ENCODE peak calls at places on chromosomes 7 and 10, in five cellular contexts. Q is PC-9, D is PC-3, N is HL-60, E is Peyer's patch. R is an unnamed sample.

GRCh38 chr10:88880287-88881094 is 446 bp downstream of the STAMBPL1 start:
- DNase-seq in Q (peak; percentile 49), D (peak; percentile 79), N (peak; percentile 68), E (peak; percentile 90), R (peak; percentile 97)

GRCh38 chr7:155534691-155535090 is 11.7 kb downstream of the CNPY1 start:
- DNase-seq in Q (no peak), D (no peak), N (no peak), E (no peak), R (no peak)

GRCh38 chr7:142357953-142358520 is 100.2 kb upstream of the PRSS58 start:
- DNase-seq in Q (peak; percentile 75), D (peak; percentile 78), N (peak; percentile 44), E (no peak), R (peak; percentile 68)

GRCh38 chr7:4226166-4226857 is 455.8 kb upstream of the FOXK1 start:
- DNase-seq in Q (no peak), D (peak; percentile 8), N (no peak), E (no peak), R (no peak)

GRCh38 chr7:106010866-106011265 is 47.8 kb downstream of the CDHR3 start:
- DNase-seq in Q (no peak), D (no peak), N (no peak), E (no peak), R (no peak)

GRCh38 chr10:48506147-48506917 is 98.5 kb downstream of the ARHGAP22 start:
- DNase-seq in Q (no peak), D (peak; percentile 83), N (no peak), E (no peak), R (peak; percentile 66)

GRCh38 chr7:1725199-1725701 is 55.2 kb downstream of the ELFN1 start:
- DNase-seq in Q (no peak), D (no peak), N (no peak), E (no peak), R (no peak)

GRCh38 chr7:30755384-30756154 is 3.6 kb downstream of the INMT start:
- DNase-seq in Q (no peak), D (no peak), N (no peak), E (no peak), R (no peak)

GRCh38 chr10:31741473-31741872 is 187.2 kb downstream of the ARHGAP12 start:
- DNase-seq in Q (no peak), D (no peak), N (no peak), E (no peak), R (no peak)

GRCh38 chr10:16732376-16732775 is 84.8 kb downstream of the RSU1 start:
- DNase-seq in Q (no peak), D (peak; percentile 1), N (no peak), E (no peak), R (no peak)

GRCh38 chr7:67019562-67020390 is 23.1 kb downstream of the TYW1 start:
- DNase-seq in Q (no peak), D (peak; percentile 76), N (no peak), E (no peak), R (no peak)

GRCh38 chr7:144063710-144064109 is 5.9 kb upstream of the OR2A25 start:
- DNase-seq in Q (no peak), D (no peak), N (no peak), E (no peak), R (peak; percentile 13)

GRCh38 chr7:122887198-122887597 is 938 bp upstream of the CADPS2 start:
- DNase-seq in Q (peak; percentile 70), D (peak; percentile 64), N (no peak), E (peak; percentile 65), R (peak; percentile 57)

GRCh38 chr7:66631471-66631870 is 2.8 kb downstream of the KCTD7 start:
- DNase-seq in Q (no peak), D (no peak), N (no peak), E (no peak), R (peak; percentile 26)

GRCh38 chr7:133230591-133231194 is 22.2 kb upstream of the EXOC4 start:
- DNase-seq in Q (no peak), D (peak; percentile 75), N (no peak), E (no peak), R (peak; percentile 61)

GRCh38 chr10:97210576-97210975 is 24.8 kb upstream of the SLIT1 start:
- DNase-seq in Q (no peak), D (peak; percentile 81), N (peak; percentile 34), E (peak; percentile 74), R (peak; percentile 79)

GRCh38 chr7:94401411-94401810 is 6.7 kb downstream of the COL1A2 start:
- DNase-seq in Q (no peak), D (no peak), N (no peak), E (no peak), R (no peak)

GRCh38 chr7:106588576-106589494 is 72.1 kb downstream of the CCDC71L start:
- DNase-seq in Q (peak; percentile 69), D (no peak), N (no peak), E (no peak), R (no peak)

GRCh38 chr7:455110-455928 is 64.3 kb downstream of the PDGFA start:
- DNase-seq in Q (no peak), D (no peak), N (no peak), E (no peak), R (no peak)

GRCh38 chr7:159144756-159145543 is at the start of gene VIPR2:
- DNase-seq in Q (no peak), D (no peak), N (no peak), E (no peak), R (no peak)

GRCh38 chr7:27073066-27073465 is 22.7 kb downstream of the HOXA1 start:
- DNase-seq in Q (peak; percentile 77), D (peak; percentile 82), N (no peak), E (no peak), R (no peak)

GRCh38 chr10:8278099-8278498 is 223.6 kb downstream of the GATA3 start:
- DNase-seq in Q (no peak), D (no peak), N (no peak), E (no peak), R (no peak)

GRCh38 chr7:50214141-50214670 is 90.3 kb upstream of the IKZF1 start:
- DNase-seq in Q (no peak), D (no peak), N (no peak), E (no peak), R (no peak)

GRCh38 chr7:50212016-50212325 is 92.5 kb upstream of the IKZF1 start:
- DNase-seq in Q (no peak), D (no peak), N (no peak), E (no peak), R (no peak)

GRCh38 chr7:50214771-50215170 is 89.7 kb upstream of the IKZF1 start:
- DNase-seq in Q (no peak), D (no peak), N (no peak), E (no peak), R (no peak)

GRCh38 chr7:50212666-50213621 is 91.6 kb upstream of the IKZF1 start:
- DNase-seq in Q (no peak), D (no peak), N (no peak), E (no peak), R (no peak)

DNA sequence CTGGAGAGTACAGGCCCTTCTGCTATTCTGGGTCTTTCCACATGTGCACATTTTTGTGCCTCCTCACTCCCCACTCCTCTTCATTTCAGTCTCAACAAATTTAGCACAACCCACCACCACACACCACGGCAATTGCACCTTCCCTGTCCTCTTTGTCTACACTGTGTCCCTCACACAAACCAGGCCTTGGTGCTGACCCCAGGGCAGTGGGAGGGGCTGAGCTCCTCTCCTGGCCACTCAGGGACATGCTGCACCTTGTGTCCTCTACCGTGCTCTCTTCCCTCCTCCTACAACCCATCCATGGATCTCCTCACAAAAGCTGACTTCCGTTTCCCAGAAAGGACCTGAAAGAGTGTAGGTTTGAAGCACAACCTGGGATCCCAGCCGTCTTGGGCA is 90.9 kb upstream of the IKZF1 start:
- DNase-seq in Q (no peak), D (no peak), N (no peak), E (no peak), R (no peak)
- H3K4me3 ChIP-seq in Q (no peak overlapping the region), D (no peak overlapping the region), N (no peak overlapping the region), E (no peak overlapping the region), R (no peak overlapping the region)

GRCh38 chr7:16460789-16461465 is 4.6 kb downstream of the SOSTDC1 start:
- DNase-seq in Q (no peak), D (no peak), N (no peak), E (no peak), R (no peak)

GRCh38 chr7:16465469-16466086 is at the start of gene SOSTDC1:
- DNase-seq in Q (no peak), D (peak; percentile 13), N (no peak), E (no peak), R (no peak)

GRCh38 chr7:16462618-16463017 is 2.9 kb downstream of the SOSTDC1 start:
- DNase-seq in Q (no peak), D (no peak), N (no peak), E (no peak), R (no peak)

GRCh38 chr7:16463520-16463919 is 2.0 kb downstream of the SOSTDC1 start:
- DNase-seq in Q (no peak), D (no peak), N (no peak), E (no peak), R (no peak)

DNA sequence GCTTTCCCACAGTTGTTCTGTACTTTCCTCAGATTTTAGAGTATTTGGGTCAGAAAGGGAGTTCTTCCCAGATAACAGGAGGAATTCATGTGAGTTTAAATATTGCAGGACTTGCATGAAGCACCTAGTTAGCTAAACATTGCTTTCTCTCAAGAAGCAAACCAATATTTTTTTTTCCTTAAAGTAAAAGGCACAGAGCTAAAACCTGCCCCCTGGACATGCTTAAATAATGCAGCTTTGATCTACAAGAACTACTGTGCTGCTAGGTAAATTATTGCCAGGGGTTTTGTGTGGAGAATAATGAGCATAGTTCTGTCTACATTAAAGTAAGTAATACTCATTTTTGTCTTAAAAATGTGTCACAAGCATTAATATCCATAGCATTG is 542 bp upstream of the SOSTDC1 start:
- DNase-seq in Q (no peak), D (no peak), N (no peak), E (no peak), R (no peak)
- H3K4me3 ChIP-seq in Q (no peak overlapping the region), D (peak overlapping the region; percentile 32), N (no peak overlapping the region), E (no peak overlapping the region), R (no peak overlapping the region)

DNA sequence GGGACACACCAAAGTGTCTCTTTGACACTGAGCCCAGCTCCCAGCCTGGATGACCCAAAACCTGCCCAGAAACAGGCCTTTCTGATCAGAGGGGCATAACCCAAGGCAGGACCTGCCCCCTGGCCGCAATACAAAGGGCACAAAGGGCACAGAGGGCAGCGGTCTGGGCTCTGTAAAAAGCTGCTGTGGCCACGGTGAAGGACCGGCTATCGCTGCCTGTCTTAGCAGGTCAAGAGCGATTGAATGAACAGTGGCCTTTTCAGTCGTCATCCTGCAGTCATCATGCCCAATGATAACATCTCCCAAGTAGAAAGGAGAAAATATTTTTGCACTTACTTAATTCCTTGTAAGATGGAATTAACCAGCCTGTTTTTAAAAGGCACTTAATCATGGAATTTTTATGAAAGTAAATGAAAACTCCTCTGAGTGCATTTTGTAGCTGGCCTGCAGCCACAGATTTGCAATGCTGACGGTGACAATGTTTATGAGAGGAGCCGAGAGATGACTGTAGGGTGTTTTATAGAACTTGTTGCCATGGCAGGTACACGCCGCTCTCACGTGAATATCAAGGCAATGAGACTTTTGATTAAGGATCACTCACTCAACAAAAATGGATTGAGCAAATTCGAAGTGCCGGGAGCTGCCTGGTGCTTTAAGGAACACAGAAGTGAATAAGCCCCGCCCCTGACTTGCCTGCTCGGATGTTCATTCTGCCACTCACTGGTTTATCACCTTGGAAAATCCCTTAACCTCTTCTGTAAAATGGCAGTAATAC is 47.3 kb upstream of the BHLHA15 start:
- DNase-seq in Q (peak; percentile 92), D (peak; percentile 83), N (no peak), E (peak; percentile 63), R (no peak)
- H3K4me3 ChIP-seq in Q (peak overlapping the region; percentile 20), D (peak overlapping the region; percentile 52), N (no peak overlapping the region), E (no peak overlapping the region), R (no peak overlapping the region)

DNA sequence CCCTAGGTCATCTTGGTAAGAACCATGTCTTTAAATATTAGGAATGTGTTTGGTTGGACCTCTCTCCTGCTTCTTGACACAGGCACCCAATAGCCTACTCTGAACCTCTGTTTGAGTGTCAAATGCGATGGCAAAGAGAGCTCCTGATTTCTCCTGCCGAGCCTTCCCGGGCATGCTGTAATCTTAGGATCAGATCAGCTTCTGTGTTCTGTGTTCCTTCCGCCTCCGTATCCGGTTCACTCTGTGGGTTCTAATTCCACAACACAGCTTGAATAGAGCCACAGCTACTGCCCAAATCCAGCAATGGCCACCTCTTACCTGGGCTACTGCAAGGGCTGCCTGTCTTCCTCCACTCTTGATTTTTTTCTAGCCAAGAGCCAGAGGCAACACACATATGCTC is 165.2 kb upstream of the TNS3 start:
- DNase-seq in Q (no peak), D (no peak), N (no peak), E (no peak), R (no peak)
- H3K4me3 ChIP-seq in Q (no peak overlapping the region), D (no peak overlapping the region), N (no peak overlapping the region), E (no peak overlapping the region), R (no peak overlapping the region)

R was measured in GM12865.